ENCODE peak calls at places on chromosomes 13 and 19, in five cellular contexts. R is ureter, D is frontal cortex, K is LHCN-M2, N is H9. Y is an unnamed sample.

GRCh38 chr13:79492313-79492798 is 11.4 kb downstream of the NDFIP2 start:
- DNase-seq in R (no peak), D (no peak), K (peak; percentile 18), N (peak; percentile 31), Y (peak; percentile 37)

GRCh38 chr19:47106819-47107200 is 6.8 kb downstream of the ZC3H4 start:
- DNase-seq in R (no peak), D (no peak), K (peak; percentile 54), N (no peak), Y (no peak)

GRCh38 chr19:48868196-48868886 is at the start of gene PLEKHA4:
- DNase-seq in R (peak; percentile 78), D (no peak), K (peak; percentile 58), N (peak; percentile 57), Y (no peak)

GRCh38 chr13:27919934-27920676 is at the start of gene PDX1:
- DNase-seq in R (no peak), D (peak; percentile 56), K (no peak), N (peak; percentile 80), Y (no peak)

GRCh38 chr19:4932711-4933110 is 23.4 kb downstream of the UHRF1 start:
- DNase-seq in R (no peak), D (no peak), K (no peak), N (no peak), Y (no peak)

GRCh38 chr13:112168771-112169170 is 101.8 kb downstream of the SOX1 start:
- DNase-seq in R (no peak), D (no peak), K (no peak), N (no peak), Y (no peak)

GRCh38 chr13:90321281-90321931 is 1026.1 kb upstream of the MIR17HG start:
- DNase-seq in R (no peak), D (no peak), K (no peak), N (no peak), Y (no peak)

GRCh38 chr19:50327013-50327412 is 2.2 kb downstream of the KCNC3 start:
- DNase-seq in R (no peak), D (no peak), K (no peak), N (no peak), Y (no peak)

GRCh38 chr19:33868076-33868735 is 71.5 kb downstream of the KCTD15 start:
- DNase-seq in R (peak; percentile 41), D (no peak), K (no peak), N (no peak), Y (no peak)

GRCh38 chr13:94641432-94641941 is 39.8 kb downstream of the GPR180 start:
- DNase-seq in R (no peak), D (no peak), K (peak; percentile 84), N (no peak), Y (no peak)

GRCh38 chr19:42125536-42125935 is 6.7 kb downstream of the POU2F2 start:
- DNase-seq in R (no peak), D (no peak), K (no peak), N (peak; percentile 51), Y (no peak)

GRCh38 chr13:38045278-38046048 is 175.9 kb upstream of the TRPC4 start:
- DNase-seq in R (no peak), D (no peak), K (peak; percentile 37), N (peak; percentile 43), Y (no peak)

GRCh38 chr13:109156181-109156935 is 526.9 kb downstream of the MYO16 start:
- DNase-seq in R (no peak), D (no peak), K (peak; percentile 85), N (no peak), Y (no peak)

GRCh38 chr13:28611654-28612131 is 47.2 kb upstream of the POMP start:
- DNase-seq in R (no peak), D (no peak), K (no peak), N (no peak), Y (peak; percentile 48)

GRCh38 chr13:74414458-74414857 is 280.3 kb upstream of the KLF12 start:
- DNase-seq in R (no peak), D (no peak), K (no peak), N (no peak), Y (no peak)

GRCh38 chr13:46831588-46832194 is 34.7 kb upstream of the ESD start:
- DNase-seq in R (no peak), D (no peak), K (peak; percentile 55), N (no peak), Y (peak; percentile 46)

GRCh38 chr13:61010358-61010757 is 405.3 kb downstream of the PCDH20 start:
- DNase-seq in R (no peak), D (no peak), K (no peak), N (no peak), Y (no peak)

GRCh38 chr19:17716309-17716929 is 2.9 kb upstream of the MAP1S start:
- DNase-seq in R (no peak), D (no peak), K (no peak), N (no peak), Y (no peak)

GRCh38 chr19:4062576-4063368 is 3.9 kb downstream of the ZBTB7A start:
- DNase-seq in R (peak; percentile 45), D (no peak), K (no peak), N (no peak), Y (no peak)

GRCh38 chr13:99265162-99265822 is 7.1 kb upstream of the GPR18 start:
- DNase-seq in R (no peak), D (no peak), K (no peak), N (no peak), Y (no peak)

GRCh38 chr13:21949818-21950429 is 279.1 kb downstream of the FGF9 start:
- DNase-seq in R (no peak), D (no peak), K (no peak), N (no peak), Y (no peak)

GRCh38 chr19:14091885-14092462 is 1.4 kb upstream of the SAMD1 start:
- DNase-seq in R (no peak), D (no peak), K (no peak), N (no peak), Y (peak; percentile 76)

GRCh38 chr19:29376855-29377354 is 148.9 kb upstream of the VSTM2B start:
- DNase-seq in R (peak; percentile 22), D (no peak), K (no peak), N (peak; percentile 21), Y (no peak)

GRCh38 chr19:308471-309205 is 17.4 kb upstream of the PLPP2 start:
- DNase-seq in R (no peak), D (no peak), K (no peak), N (no peak), Y (no peak)

GRCh38 chr13:46476174-46476573 is 76.8 kb upstream of the LRCH1 start:
- DNase-seq in R (no peak), D (no peak), K (no peak), N (no peak), Y (no peak)

GRCh38 chr13:44668707-44669106 is 92.6 kb upstream of the TSC22D1 start:
- DNase-seq in R (no peak), D (no peak), K (no peak), N (no peak), Y (no peak)

GRCh38 chr19:29819300-29819699 is 7.5 kb downstream of the CCNE1 start:
- DNase-seq in R (no peak), D (no peak), K (no peak), N (no peak), Y (no peak)

GRCh38 chr19:8487137-8487851 is 15.1 kb downstream of the PRAM1 start:
- DNase-seq in R (no peak), D (no peak), K (no peak), N (no peak), Y (peak; percentile 77)

GRCh38 chr19:3849092-3849491 is 19.7 kb downstream of the ZFR2 start:
- DNase-seq in R (no peak), D (no peak), K (no peak), N (peak; percentile 80), Y (peak; percentile 71)

GRCh38 chr19:4119763-4120162 is 4.2 kb downstream of the MAP2K2 start:
- DNase-seq in R (no peak), D (no peak), K (no peak), N (no peak), Y (no peak)

GRCh38 chr19:801030-801860 is 4.0 kb downstream of the PTBP1 start:
- DNase-seq in R (no peak), D (peak; percentile 37), K (peak; percentile 74), N (no peak), Y (peak; percentile 45)

GRCh38 chr13:45256254-45256653 is 55.4 kb upstream of the KCTD4 start:
- DNase-seq in R (no peak), D (no peak), K (no peak), N (no peak), Y (no peak)

Y was measured in activated naive CD4-positive, alpha-beta T cell treated with anti-CD3 and anti-CD28 coated beads, Interleukin-2, amount 10 ng/mL, durations not matched to agents 7 days and 5 days.